ENCODE peak calls at places on chromosomes 7 and 10, in five cellular contexts. G is heart right ventricle, N is PC-3, C is thoracic aorta, A is MM.1S. T is an unnamed sample.

GRCh38 chr10:45308707-45309106 is 6.7 kb downstream of the OR13A1 start:
- DNase-seq in G (no peak), N (peak; percentile 50), C (no peak), A (peak; percentile 49), T (no peak)

GRCh38 chr10:118974951-118975350 is 54.6 kb upstream of the NANOS1 start:
- DNase-seq in G (no peak), N (no peak), C (no peak), A (no peak), T (no peak)

GRCh38 chr10:129646921-129647320 is 179.9 kb downstream of the MGMT start:
- DNase-seq in G (no peak), N (no peak), C (no peak), A (no peak), T (no peak)

GRCh38 chr7:45189151-45189970 is 31.8 kb downstream of the RAMP3 start:
- DNase-seq in G (no peak), N (no peak), C (no peak), A (no peak), T (no peak)

GRCh38 chr7:23002698-23003097 is 11.2 kb downstream of the HYCC1 start:
- DNase-seq in G (no peak), N (no peak), C (no peak), A (no peak), T (no peak)

GRCh38 chr10:89690027-89690426 is 11.4 kb upstream of the KIF20B start:
- DNase-seq in G (no peak), N (no peak), C (no peak), A (no peak), T (no peak)

GRCh38 chr7:31875424-31875823 is 188.4 kb downstream of the PPP1R17 start:
- DNase-seq in G (peak; percentile 64), N (peak; percentile 26), C (no peak), A (no peak), T (no peak)

GRCh38 chr10:31697271-31698168 is 231.1 kb downstream of the ARHGAP12 start:
- DNase-seq in G (peak; percentile 90), N (peak; percentile 9), C (peak; percentile 85), A (no peak), T (no peak)

GRCh38 chr10:86914734-86915133 is 42.7 kb downstream of the MMRN2 start:
- DNase-seq in G (no peak), N (no peak), C (no peak), A (no peak), T (no peak)

GRCh38 chr10:31940839-31941653 is 12.4 kb upstream of the ARHGAP12 start:
- DNase-seq in G (no peak), N (peak; percentile 98), C (peak; percentile 22), A (no peak), T (peak; percentile 68)

GRCh38 chr10:29204119-29204518 is 84.8 kb upstream of the LYZL1 start:
- DNase-seq in G (peak; percentile 4), N (no peak), C (no peak), A (no peak), T (no peak)

GRCh38 chr7:66257481-66257880 is 52.3 kb downstream of the TPST1 start:
- DNase-seq in G (no peak), N (peak; percentile 55), C (no peak), A (peak; percentile 12), T (no peak)

GRCh38 chr10:49419005-49419404 is 23.1 kb upstream of the DRGX start:
- DNase-seq in G (no peak), N (peak; percentile 100), C (no peak), A (no peak), T (peak; percentile 15)

GRCh38 chr7:4190021-4190981 is 491.8 kb upstream of the FOXK1 start:
- DNase-seq in G (no peak), N (no peak), C (no peak), A (no peak), T (peak; percentile 65)

GRCh38 chr10:77328272-77328816 is 309.3 kb downstream of the KCNMA1 start:
- DNase-seq in G (peak; percentile 8), N (peak; percentile 88), C (no peak), A (peak; percentile 37), T (no peak)

GRCh38 chr10:1634239-1634638 is 103.1 kb downstream of the ADARB2 start:
- DNase-seq in G (no peak), N (no peak), C (no peak), A (no peak), T (no peak)

GRCh38 chr7:30625283-30625682 is 30.6 kb downstream of the GARS1 start:
- DNase-seq in G (no peak), N (no peak), C (no peak), A (no peak), T (no peak)

GRCh38 chr10:28505359-28505959 is 27.5 kb upstream of the WAC start:
- DNase-seq in G (no peak), N (no peak), C (no peak), A (no peak), T (no peak)

GRCh38 chr7:139958599-139959380 is 104.0 kb downstream of the PARP12 start:
- DNase-seq in G (no peak), N (no peak), C (no peak), A (no peak), T (no peak)

GRCh38 chr7:53984776-53985175 is 557.4 kb upstream of the VSTM2A start:
- DNase-seq in G (peak; percentile 13), N (no peak), C (no peak), A (no peak), T (no peak)

GRCh38 chr10:71554671-71555070 is 158.0 kb downstream of the CDH23 start:
- DNase-seq in G (no peak), N (no peak), C (no peak), A (no peak), T (peak; percentile 69)

GRCh38 chr7:156155988-156156733 is 343.9 kb upstream of the SHH start:
- DNase-seq in G (no peak), N (no peak), C (no peak), A (no peak), T (no peak)

GRCh38 chr10:10878944-10879343 is 138.7 kb upstream of the CELF2 start:
- DNase-seq in G (no peak), N (no peak), C (no peak), A (no peak), T (no peak)

GRCh38 chr10:89414146-89414878 is at the start of gene IFIT5:
- DNase-seq in G (peak; percentile 71), N (peak; percentile 56), C (no peak), A (peak; percentile 97), T (peak; percentile 87)

GRCh38 chr7:117085275-117085674 is 132.0 kb downstream of the ST7 start:
- DNase-seq in G (no peak), N (no peak), C (no peak), A (no peak), T (no peak)

GRCh38 chr10:113957013-113957412 is 86.7 kb upstream of the ADRB1 start:
- DNase-seq in G (no peak), N (peak; percentile 62), C (no peak), A (no peak), T (no peak)

GRCh38 chr10:36023939-36024338 is 381.8 kb upstream of the FZD8 start:
- DNase-seq in G (no peak), N (peak; percentile 100), C (peak; percentile 7), A (no peak), T (no peak)

GRCh38 chr7:105219771-105220160 is 169.0 kb downstream of the SRPK2 start:
- DNase-seq in G (no peak), N (peak; percentile 93), C (no peak), A (no peak), T (no peak)

GRCh38 chr7:158078161-158078910 is 509.3 kb downstream of the PTPRN2 start:
- DNase-seq in G (no peak), N (no peak), C (no peak), A (no peak), T (no peak)

GRCh38 chr7:149856-150636 is 42.3 kb upstream of the FAM20C start:
- DNase-seq in G (peak; percentile 48), N (no peak), C (no peak), A (no peak), T (peak; percentile 95)

GRCh38 chr7:111076205-111076604 is 14.7 kb upstream of the LRRN3 start:
- DNase-seq in G (no peak), N (peak; percentile 34), C (no peak), A (no peak), T (no peak)

GRCh38 chr7:21175714-21176113 is 252.2 kb upstream of the SP4 start:
- DNase-seq in G (no peak), N (no peak), C (no peak), A (no peak), T (no peak)

GRCh38 chr10:74238031-74238431 is 87.0 kb downstream of the ADK start:
- DNase-seq in G (no peak), N (no peak), C (no peak), A (no peak), T (peak; percentile 13)

GRCh38 chr7:138867744-138868143 is 69.7 kb upstream of the ATP6V0A4 start:
- DNase-seq in G (no peak), N (no peak), C (no peak), A (no peak), T (no peak)
- H3K36me3 ChIP-seq in G (no peaks in the 10 kb centered on the region), N (peaks cover 21% of the 10 kb centered on the region), C (no peaks in the 10 kb centered on the region), A (no peaks in the 10 kb centered on the region), T (no peaks in the 10 kb centered on the region)

GRCh38 chr10:124722812-124723783 is 21.1 kb downstream of the FAM53B start:
- DNase-seq in G (no peak), N (no peak), C (no peak), A (peak; percentile 85), T (no peak)

GRCh38 chr10:124725791-124726190 is 18.4 kb downstream of the FAM53B start:
- DNase-seq in G (no peak), N (no peak), C (no peak), A (no peak), T (no peak)

GRCh38 chr10:124724279-124725027 is 19.7 kb downstream of the FAM53B start:
- DNase-seq in G (no peak), N (no peak), C (no peak), A (no peak), T (peak; percentile 62)

GRCh38 chr10:124725171-124725631 is 19.0 kb downstream of the FAM53B start:
- DNase-seq in G (no peak), N (no peak), C (no peak), A (peak; percentile 38), T (no peak)

GRCh38 chr10:124723826-124724225 is 20.4 kb downstream of the FAM53B start:
- DNase-seq in G (no peak), N (no peak), C (no peak), A (no peak), T (peak; percentile 89)
- H3K27ac ChIP-seq in G (peak overlapping the region; percentile 87), N (no peak overlapping the region), C (peak overlapping the region; percentile 71), A (peak overlapping the region; percentile 89), T (peak overlapping the region; percentile 91)

DNA sequence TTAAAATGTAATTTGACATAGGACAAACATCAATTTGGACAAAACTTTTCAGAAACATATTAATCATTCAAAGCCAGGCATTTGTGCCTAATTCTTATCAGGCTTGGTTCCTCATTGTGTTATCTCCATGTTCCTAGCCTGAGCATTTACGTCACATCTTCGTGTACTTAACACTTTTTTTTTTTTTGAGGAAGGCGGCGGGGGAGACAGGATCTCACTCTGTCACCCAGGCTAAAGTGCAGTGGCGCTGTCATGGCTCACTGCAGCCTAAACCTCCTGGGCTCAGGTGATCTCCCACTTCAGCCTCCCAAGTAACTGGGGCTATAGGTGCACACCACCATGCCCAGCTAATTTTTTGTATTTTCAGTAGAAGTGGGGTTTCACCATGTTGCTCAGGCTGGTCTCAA is 19.8 kb downstream of the HNRNPA2B1 start:
- DNase-seq in G (no peak), N (no peak), C (no peak), A (no peak), T (no peak)
- H3K36me3 ChIP-seq in G (no peaks in the 10 kb centered on the region), N (no peaks in the 10 kb centered on the region), C (no peaks in the 10 kb centered on the region), A (peaks cover 5% of the 10 kb centered on the region), T (no peaks in the 10 kb centered on the region)

DNA sequence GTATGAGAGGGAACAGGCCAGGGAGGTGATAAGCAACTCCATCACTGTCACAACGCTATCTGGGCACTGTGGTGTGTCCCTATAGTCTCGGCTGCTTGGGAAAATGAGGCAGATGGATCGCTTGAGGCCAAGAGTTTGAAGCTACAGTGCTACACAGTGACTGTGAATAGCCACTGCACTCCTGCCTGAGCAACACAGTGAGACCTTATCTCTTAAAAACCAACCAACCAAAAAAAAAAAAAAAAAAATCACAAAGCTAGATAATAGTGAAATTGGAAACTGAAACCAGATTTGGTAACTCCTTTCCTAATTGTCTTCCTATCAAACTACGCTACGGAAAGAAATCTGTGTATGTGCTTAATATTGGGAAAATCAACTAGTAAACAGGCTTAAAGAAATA is 14.1 kb downstream of the MICU1 start:
- DNase-seq in G (no peak), N (no peak), C (no peak), A (peak; percentile 10), T (peak; percentile 26)
- H3K27ac ChIP-seq in G (peak overlapping the region; percentile 77), N (no peak overlapping the region), C (no peak overlapping the region), A (no peak overlapping the region), T (no peak overlapping the region)